ENCODE peak calls at places on chromosomes 7 and 10, in ten cellular contexts. L is hepatocyte; P is pancreas; X is GM23338; K is CD8-positive, alpha-beta T cell; U is Panc1; E is SK-N-SH; J is cardiac muscle cell; Y is lung; N is uterus. S is an unnamed sample.

GRCh38 chr7:120091807-120092206 is 181.2 kb upstream of the KCND2 start:
- DNase-seq in L (peak; percentile 9), P (no peak), X (no peak), K (no peak), U (no peak), E (no peak), J (no peak), Y (no peak), N (no peak), S (no peak)

GRCh38 chr10:88952647-88953111 is at the start of gene ACTA2:
- DNase-seq in L (peak; percentile 25), P (no peak), X (no peak), K (no peak), U (no peak), E (peak; percentile 38), J (peak; percentile 85), Y (no peak), N (peak; percentile 95), S (no peak)

GRCh38 chr7:144941127-144941526 is 105.3 kb upstream of the TPK1 start:
- DNase-seq in L (no peak), P (no peak), X (peak; percentile 84), K (no peak), U (no peak), E (no peak), J (no peak), Y (no peak), N (no peak), S (no peak)

GRCh38 chr7:130486963-130487324 is 4.9 kb upstream of the MEST start:
- DNase-seq in L (no peak), P (no peak), X (no peak), K (no peak), U (no peak), E (no peak), J (no peak), Y (no peak), N (no peak), S (no peak)

GRCh38 chr7:29957521-29957920 is 32.1 kb downstream of the SCRN1 start:
- DNase-seq in L (no peak), P (no peak), X (no peak), K (no peak), U (no peak), E (no peak), J (no peak), Y (no peak), N (no peak), S (no peak)

GRCh38 chr10:21675157-21675796 is 141.2 kb downstream of the MLLT10 start:
- DNase-seq in L (peak; percentile 21), P (no peak), X (peak; percentile 81), K (peak; percentile 30), U (peak; percentile 22), E (peak; percentile 39), J (peak; percentile 53), Y (no peak), N (no peak), S (no peak)

GRCh38 chr7:57225666-57226065 is 93.4 kb upstream of the ZNF479 start:
- DNase-seq in L (no peak), P (no peak), X (no peak), K (no peak), U (no peak), E (no peak), J (no peak), Y (no peak), N (no peak), S (no peak)

GRCh38 chr7:139118803-139119485 is 9.4 kb upstream of the ZC3HAV1 start:
- DNase-seq in L (peak; percentile 46), P (no peak), X (no peak), K (peak; percentile 54), U (no peak), E (no peak), J (peak; percentile 24), Y (no peak), N (no peak), S (no peak)

GRCh38 chr10:22618081-22618785 is 96.1 kb downstream of the PIP4K2A start:
- DNase-seq in L (no peak), P (no peak), X (no peak), K (no peak), U (no peak), E (no peak), J (peak; percentile 59), Y (no peak), N (no peak), S (no peak)

GRCh38 chr7:30915751-30916150 is 4.1 kb downstream of the AQP1 start:
- DNase-seq in L (no peak), P (no peak), X (no peak), K (no peak), U (no peak), E (no peak), J (no peak), Y (no peak), N (no peak), S (no peak)

GRCh38 chr10:100307716-100308115 is 21.2 kb upstream of the BLOC1S2 start:
- DNase-seq in L (no peak), P (no peak), X (no peak), K (no peak), U (no peak), E (no peak), J (peak; percentile 53), Y (no peak), N (no peak), S (no peak)

GRCh38 chr10:5625992-5626777 is 40.2 kb downstream of the ASB13 start:
- DNase-seq in L (no peak), P (peak; percentile 93), X (no peak), K (no peak), U (no peak), E (no peak), J (no peak), Y (no peak), N (no peak), S (no peak)

GRCh38 chr7:4650471-4651047 is 31.5 kb upstream of the FOXK1 start:
- DNase-seq in L (peak; percentile 65), P (no peak), X (peak; percentile 72), K (no peak), U (no peak), E (no peak), J (peak; percentile 79), Y (no peak), N (peak; percentile 28), S (peak; percentile 32)

GRCh38 chr10:34333513-34333912 is 481.6 kb downstream of the PARD3 start:
- DNase-seq in L (no peak), P (no peak), X (no peak), K (no peak), U (no peak), E (no peak), J (peak; percentile 27), Y (no peak), N (no peak), S (no peak)

GRCh38 chr7:84904561-84904960 is 282.3 kb downstream of the SEMA3D start:
- DNase-seq in L (no peak), P (no peak), X (no peak), K (no peak), U (no peak), E (no peak), J (no peak), Y (no peak), N (no peak), S (no peak)

GRCh38 chr7:84906889-84907288 is 280.0 kb downstream of the SEMA3D start:
- DNase-seq in L (no peak), P (no peak), X (no peak), K (no peak), U (no peak), E (no peak), J (no peak), Y (no peak), N (no peak), S (no peak)

GRCh38 chr7:84911077-84911476 is 275.8 kb downstream of the SEMA3D start:
- DNase-seq in L (no peak), P (no peak), X (no peak), K (no peak), U (no peak), E (no peak), J (no peak), Y (no peak), N (no peak), S (no peak)

GRCh38 chr7:84912018-84912417 is 274.8 kb downstream of the SEMA3D start:
- DNase-seq in L (no peak), P (no peak), X (peak; percentile 30), K (no peak), U (no peak), E (no peak), J (no peak), Y (no peak), N (no peak), S (no peak)

GRCh38 chr7:84908196-84908793 is 278.6 kb downstream of the SEMA3D start:
- DNase-seq in L (no peak), P (no peak), X (no peak), K (no peak), U (no peak), E (no peak), J (no peak), Y (no peak), N (no peak), S (no peak)
- H3K27ac ChIP-seq in L (no peak overlapping the region), P (no peak overlapping the region), X (no peak overlapping the region), K (no peak overlapping the region), U (no peak overlapping the region), E (no peak overlapping the region), J (no peak overlapping the region), Y (no peak overlapping the region), N (no peak overlapping the region), S (no peak overlapping the region)

DNA sequence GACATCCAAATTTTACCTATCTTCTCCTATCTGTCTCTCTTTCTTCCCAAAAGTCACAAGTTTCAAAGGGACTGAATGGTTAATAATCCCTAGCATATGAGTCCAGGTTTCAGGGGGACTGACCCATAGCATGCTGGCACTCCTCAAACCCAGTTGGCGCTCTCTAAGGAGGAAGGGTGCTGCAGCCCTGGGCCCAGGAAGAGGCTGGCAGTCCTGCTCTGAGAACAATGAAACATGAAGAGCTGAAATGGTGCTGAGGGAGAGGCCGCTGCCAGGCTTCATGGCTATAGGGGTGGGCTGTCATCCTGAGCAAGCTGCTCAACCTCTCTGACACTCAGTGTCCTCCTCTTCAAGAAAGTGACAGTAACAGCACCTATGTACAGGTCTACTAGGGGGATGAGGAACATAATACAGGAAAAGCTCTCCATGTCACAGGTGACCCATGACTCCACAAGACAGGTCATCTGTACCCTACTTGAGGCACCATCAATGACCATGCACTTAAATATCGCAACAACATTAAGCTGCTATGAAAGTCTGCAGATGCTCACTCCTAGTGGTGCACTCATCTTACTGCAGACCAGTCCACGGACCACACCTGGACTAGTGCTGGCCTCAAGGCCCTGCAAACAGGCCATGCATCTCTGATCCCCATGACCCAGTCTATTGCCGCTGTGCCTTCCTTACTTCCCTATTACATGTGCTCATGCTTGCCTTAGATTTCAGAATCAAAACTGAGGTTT is 17.0 kb downstream of the COBL start:
- DNase-seq in L (no peak), P (no peak), X (no peak), K (no peak), U (no peak), E (no peak), J (no peak), Y (no peak), N (no peak), S (no peak)
- TF ChIP-seq CTCF in L (no peak), P (no peak), X (peak; percentile 5), K (no peak), U (no peak), E (no peak), J (no peak), Y (no peak), N (no peak), S (peak; percentile 35)

GRCh38 chr10:99235872-99236626 is 397 bp upstream of the HPSE2 start:
- DNase-seq in L (peak; percentile 58), P (no peak), X (peak; percentile 90), K (no peak), U (no peak), E (peak; percentile 22), J (peak; percentile 34), Y (no peak), N (no peak), S (no peak)
- H3K27ac ChIP-seq in L (no peak overlapping the region), P (no peak overlapping the region), X (no peak overlapping the region), K (no peak overlapping the region), U (no peak overlapping the region), E (no peak overlapping the region), J (no peak overlapping the region), Y (no peak overlapping the region), N (no peak overlapping the region), S (no peak overlapping the region)

GRCh38 chr7:100148559-100149328 is at the start of gene LAMTOR4:
- DNase-seq in L (peak; percentile 99), P (peak; percentile 99), X (peak; percentile 100), K (peak; percentile 98), U (peak; percentile 99), E (peak; percentile 98), J (peak; percentile 99), Y (peak; percentile 99), N (peak; percentile 99), S (peak; percentile 100)
- TF ChIP-seq CTCF in L (no peak), P (no peak), X (no peak), K (no peak), U (no peak), E (peak; percentile 13), J (no peak), Y (no peak), N (peak; percentile 4), S (peak; percentile 20)

S was measured in dorsolateral prefrontal cortex.